ENCODE peak calls at places on chromosomes 11 and 22, in four cellular contexts. One of them, this sample, is unnamed.
A peak's percentile ranks its signal among the peaks of the same experiment; 100 is the strongest.

GRCh38 chr11:61728066-61728939 is 24.1 kb upstream of the MYRF start:
- DNase-seq in fibroblast of the aortic adventitia: no peak
- DNase-seq in RWPE1: no peak
- DNase-seq in MCF 10A: no peak
- DNase-seq in this sample: no peak

GRCh38 chr22:46917702-46918101 is 155.3 kb downstream of the TBC1D22A start:
- DNase-seq in RWPE1: no peak
- DNase-seq in fibroblast of the aortic adventitia: no peak
- DNase-seq in MCF 10A: no peak
- DNase-seq in this sample: no peak

GRCh38 chr22:46762238-46763050 is at the start of gene TBC1D22A:
- DNase-seq in fibroblast of the aortic adventitia: peak; percentile 91
- DNase-seq in RWPE1: peak; percentile 88
- DNase-seq in MCF 10A: peak; percentile 93
- DNase-seq in this sample: peak; percentile 96

GRCh38 chr22:46626356-46626755 is 6.2 kb downstream of the GRAMD4 start:
- DNase-seq in RWPE1: no peak
- DNase-seq in fibroblast of the aortic adventitia: no peak
- DNase-seq in MCF 10A: no peak
- DNase-seq in this sample: no peak

GRCh38 chr22:34588893-34589545 is 476.9 kb upstream of the ISX start:
- DNase-seq in fibroblast of the aortic adventitia: no peak
- DNase-seq in MCF 10A: no peak
- DNase-seq in RWPE1: no peak
- DNase-seq in this sample: no peak

GRCh38 chr22:47371263-47372090 is 609.0 kb downstream of the TBC1D22A start:
- DNase-seq in MCF 10A: no peak
- DNase-seq in fibroblast of the aortic adventitia: no peak
- DNase-seq in RWPE1: no peak
- DNase-seq in this sample: peak; percentile 2

GRCh38 chr11:46414466-46414796 is 22.9 kb upstream of the CHRM4 start:
- DNase-seq in fibroblast of the aortic adventitia: no peak
- DNase-seq in RWPE1: no peak
- DNase-seq in MCF 10A: no peak
- DNase-seq in this sample: no peak

GRCh38 chr11:76056881-76057280 is 149.4 kb downstream of the WNT11 start:
- DNase-seq in fibroblast of the aortic adventitia: no peak
- DNase-seq in MCF 10A: no peak
- DNase-seq in RWPE1: no peak
- DNase-seq in this sample: no peak

GRCh38 chr11:94519478-94520084 is 7.3 kb downstream of the C11orf97 start:
- DNase-seq in RWPE1: peak; percentile 30
- DNase-seq in fibroblast of the aortic adventitia: peak; percentile 68
- DNase-seq in MCF 10A: peak; percentile 40
- DNase-seq in this sample: peak; percentile 62

GRCh38 chr11:76234704-76235232 is 28.5 kb upstream of the WNT11 start:
- DNase-seq in fibroblast of the aortic adventitia: no peak
- DNase-seq in RWPE1: no peak
- DNase-seq in MCF 10A: no peak
- DNase-seq in this sample: no peak

GRCh38 chr11:1307998-1308744 is 1.3 kb downstream of the TOLLIP start:
- DNase-seq in MCF 10A: no peak
- DNase-seq in RWPE1: peak; percentile 25
- DNase-seq in fibroblast of the aortic adventitia: peak; percentile 52
- DNase-seq in this sample: peak; percentile 31

GRCh38 chr11:123373754-123374621 is 56.1 kb upstream of the GRAMD1B start:
- DNase-seq in MCF 10A: no peak
- DNase-seq in RWPE1: no peak
- DNase-seq in fibroblast of the aortic adventitia: no peak
- DNase-seq in this sample: no peak

GRCh38 chr11:64876226-64876750 is 2.1 kb downstream of the EHD1 start:
- DNase-seq in MCF 10A: no peak
- DNase-seq in RWPE1: no peak
- DNase-seq in fibroblast of the aortic adventitia: no peak
- DNase-seq in this sample: no peak

DNA sequence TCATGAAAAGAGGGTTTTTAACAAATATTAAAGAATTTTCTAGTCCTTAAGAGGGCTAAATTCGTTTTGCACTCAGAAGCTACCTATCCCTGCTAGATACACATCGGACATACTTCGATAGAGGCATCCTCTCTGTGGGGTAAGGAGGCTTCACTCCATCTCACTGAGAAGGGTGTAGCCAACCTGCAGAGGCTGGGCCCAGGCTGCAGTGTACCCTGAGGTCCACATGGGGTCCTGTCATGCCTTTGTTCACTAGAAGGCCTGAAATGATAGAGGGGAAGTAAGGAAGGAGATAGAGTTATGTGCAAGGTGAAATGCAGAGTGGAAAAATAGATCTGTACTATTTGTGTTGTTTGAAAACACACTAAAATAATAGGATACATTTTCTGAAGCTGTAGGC is 45.6 kb downstream of the IGSF9B start:
- DNase-seq in fibroblast of the aortic adventitia: no peak
- DNase-seq in RWPE1: no peak
- DNase-seq in MCF 10A: no peak
- DNase-seq in this sample: no peak
- TF ChIP-seq CTCF in fibroblast of the aortic adventitia: peak; percentile 4
- TF ChIP-seq CTCF in RWPE1: no peak
- TF ChIP-seq CTCF in MCF 10A: no peak
- TF ChIP-seq CTCF in this sample: peak; percentile 3

DNA sequence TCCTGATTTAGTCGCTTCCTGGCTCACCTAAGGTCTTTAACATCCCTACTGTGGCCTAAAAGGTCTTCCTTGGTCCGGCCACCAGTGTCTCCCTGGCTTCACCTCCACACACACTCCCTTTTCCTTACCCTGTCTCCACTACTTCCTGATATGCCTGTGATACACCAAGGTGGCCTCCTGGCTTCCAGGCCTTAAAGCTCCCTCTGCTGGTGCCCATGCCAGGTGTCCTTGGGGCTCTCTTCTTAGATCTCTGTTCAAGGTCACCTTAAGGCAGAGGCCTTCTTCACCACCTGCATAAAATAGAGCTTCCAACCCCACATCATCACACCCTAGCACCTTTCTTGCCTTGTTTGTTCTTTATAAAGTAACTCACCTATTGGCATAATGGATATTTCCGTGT is 787.7 kb downstream of the NTM start:
- DNase-seq in RWPE1: peak; percentile 8
- DNase-seq in MCF 10A: peak; percentile 1
- DNase-seq in fibroblast of the aortic adventitia: no peak
- DNase-seq in this sample: peak; percentile 34
- TF ChIP-seq CTCF in RWPE1: no peak
- TF ChIP-seq CTCF in MCF 10A: no peak
- TF ChIP-seq CTCF in fibroblast of the aortic adventitia: peak; percentile 30
- TF ChIP-seq CTCF in this sample: peak; percentile 65

GRCh38 chr11:35412285-35412684 is 7.1 kb downstream of the SLC1A2 start:
- DNase-seq in fibroblast of the aortic adventitia: peak; percentile 33
- DNase-seq in MCF 10A: peak; percentile 17
- DNase-seq in RWPE1: no peak
- DNase-seq in this sample: no peak
- TF ChIP-seq CTCF in fibroblast of the aortic adventitia: peak; percentile 47
- TF ChIP-seq CTCF in MCF 10A: peak; percentile 21
- TF ChIP-seq CTCF in RWPE1: peak; percentile 43
- TF ChIP-seq CTCF in this sample: peak; percentile 60

GRCh38 chr11:66264893-66265292 is 3.5 kb upstream of the RAB1B start:
- DNase-seq in RWPE1: no peak
- DNase-seq in fibroblast of the aortic adventitia: no peak
- DNase-seq in MCF 10A: peak; percentile 33
- DNase-seq in this sample: no peak
- TF ChIP-seq CTCF in RWPE1: peak; percentile 37
- TF ChIP-seq CTCF in fibroblast of the aortic adventitia: peak; percentile 43
- TF ChIP-seq CTCF in MCF 10A: peak; percentile 38
- TF ChIP-seq CTCF in this sample: peak; percentile 41

GRCh38 chr22:38700271-38700788 is 413 bp downstream of the JOSD1 start:
- DNase-seq in fibroblast of the aortic adventitia: peak; percentile 49
- DNase-seq in RWPE1: peak; percentile 41
- DNase-seq in MCF 10A: peak; percentile 70
- DNase-seq in this sample: no peak
- TF ChIP-seq CTCF in fibroblast of the aortic adventitia: no peak
- TF ChIP-seq CTCF in RWPE1: no peak
- TF ChIP-seq CTCF in MCF 10A: no peak
- TF ChIP-seq CTCF in this sample: no peak

GRCh38 chr22:24118689-24119384 is 62.5 kb upstream of the SUSD2 start:
- DNase-seq in MCF 10A: no peak
- DNase-seq in RWPE1: no peak
- DNase-seq in fibroblast of the aortic adventitia: no peak
- DNase-seq in this sample: no peak

GRCh38 chr22:24115247-24116207 is 65.8 kb upstream of the SUSD2 start:
- DNase-seq in MCF 10A: no peak
- DNase-seq in RWPE1: no peak
- DNase-seq in fibroblast of the aortic adventitia: no peak
- DNase-seq in this sample: no peak

GRCh38 chr22:24120029-24120428 is 61.3 kb upstream of the SUSD2 start:
- DNase-seq in MCF 10A: no peak
- DNase-seq in fibroblast of the aortic adventitia: no peak
- DNase-seq in RWPE1: no peak
- DNase-seq in this sample: no peak

GRCh38 chr22:24119476-24119875 is 61.8 kb upstream of the SUSD2 start:
- DNase-seq in fibroblast of the aortic adventitia: no peak
- DNase-seq in MCF 10A: no peak
- DNase-seq in RWPE1: no peak
- DNase-seq in this sample: no peak

DNA sequence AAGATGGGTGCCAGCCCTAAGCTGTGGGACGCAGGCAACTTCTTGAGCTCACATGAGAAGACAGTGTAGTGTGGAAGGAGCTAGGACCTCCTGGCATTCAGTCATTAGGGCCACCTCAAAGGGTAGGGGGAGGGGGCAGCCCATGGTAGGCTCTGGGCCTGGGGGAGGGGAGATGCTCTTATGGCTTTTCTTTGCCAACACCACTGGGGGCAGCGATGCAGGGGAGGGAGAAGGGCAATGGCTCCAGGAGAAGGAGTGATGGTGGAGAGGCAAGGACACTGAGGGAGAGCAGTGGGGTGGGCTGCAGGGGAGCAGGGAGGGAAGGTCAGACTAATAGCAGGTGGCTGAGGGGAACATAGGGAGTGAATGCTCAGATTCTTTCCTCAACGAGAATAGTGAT is 63.3 kb upstream of the SUSD2 start:
- DNase-seq in fibroblast of the aortic adventitia: no peak
- DNase-seq in MCF 10A: no peak
- DNase-seq in RWPE1: no peak
- DNase-seq in this sample: no peak
- TF ChIP-seq CTCF in fibroblast of the aortic adventitia: peak; percentile 0
- TF ChIP-seq CTCF in MCF 10A: no peak
- TF ChIP-seq CTCF in RWPE1: no peak
- TF ChIP-seq CTCF in this sample: no peak

GRCh38 chr11:129766858-129767604 is 48.6 kb upstream of the TMEM45B start:
- DNase-seq in MCF 10A: peak; percentile 60
- DNase-seq in RWPE1: no peak
- DNase-seq in fibroblast of the aortic adventitia: peak; percentile 34
- DNase-seq in this sample: peak; percentile 58
- TF ChIP-seq CTCF in MCF 10A: peak; percentile 50
- TF ChIP-seq CTCF in RWPE1: peak; percentile 49
- TF ChIP-seq CTCF in fibroblast of the aortic adventitia: peak; percentile 72
- TF ChIP-seq CTCF in this sample: peak; percentile 87

DNA sequence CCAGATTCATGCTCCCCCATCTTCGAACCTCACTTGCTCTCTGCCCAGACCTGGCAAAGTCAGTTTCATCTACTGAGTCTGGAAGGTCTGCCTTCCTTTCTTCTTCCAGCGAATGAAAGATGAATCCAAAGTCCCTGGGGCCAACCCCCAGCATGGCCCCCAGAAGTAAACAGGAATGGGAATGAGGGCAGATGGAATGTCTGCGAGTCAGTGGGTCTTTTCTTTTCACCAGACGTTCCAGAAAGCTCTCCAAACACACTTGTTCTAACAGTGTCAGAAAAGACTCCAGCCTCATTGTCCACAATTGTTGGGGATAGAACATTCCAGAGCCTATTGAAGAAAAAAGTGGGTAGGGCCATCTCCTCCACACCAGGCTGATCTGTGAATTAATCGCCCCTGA is 28.6 kb downstream of the RIBC2 start:
- DNase-seq in RWPE1: no peak
- DNase-seq in fibroblast of the aortic adventitia: no peak
- DNase-seq in MCF 10A: no peak
- DNase-seq in this sample: no peak
- TF ChIP-seq CTCF in RWPE1: no peak
- TF ChIP-seq CTCF in fibroblast of the aortic adventitia: no peak
- TF ChIP-seq CTCF in MCF 10A: no peak
- TF ChIP-seq CTCF in this sample: no peak

GRCh38 chr11:104946907-104947306 is 21.5 kb downstream of the CASP4 start:
- DNase-seq in RWPE1: peak; percentile 20
- DNase-seq in MCF 10A: peak; percentile 80
- DNase-seq in fibroblast of the aortic adventitia: peak; percentile 61
- DNase-seq in this sample: peak; percentile 78
- TF ChIP-seq CTCF in RWPE1: peak; percentile 65
- TF ChIP-seq CTCF in MCF 10A: peak; percentile 17
- TF ChIP-seq CTCF in fibroblast of the aortic adventitia: peak; percentile 44
- TF ChIP-seq CTCF in this sample: peak; percentile 58

This sample was measured in choroid plexus epithelial cell.